ENCODE peak calls at places on chromosomes 2 and 18, in nine cellular contexts. One of them, this sample, is unnamed.

GRCh38 chr2:233498126-233498525 is 68.5 kb downstream of the USP40 start:
- DNase-seq in pancreas: no peak
- DNase-seq in neural progenitor cell: no peak
- DNase-seq in fibroblast of lung: no peak
- DNase-seq in heart left ventricle: no peak
- DNase-seq in body of pancreas: no peak
- DNase-seq in IMR-90: no peak
- DNase-seq in HL-60: no peak
- DNase-seq in heart right ventricle: no peak
- DNase-seq in this sample: no peak

GRCh38 chr2:47535991-47536390 is 133.0 kb downstream of the MSH2 start:
- DNase-seq in HL-60: no peak
- DNase-seq in body of pancreas: no peak
- DNase-seq in fibroblast of lung: no peak
- DNase-seq in IMR-90: no peak
- DNase-seq in neural progenitor cell: no peak
- DNase-seq in pancreas: peak; percentile 13
- DNase-seq in heart right ventricle: no peak
- DNase-seq in heart left ventricle: no peak
- DNase-seq in this sample: peak; percentile 4

GRCh38 chr2:203567786-203568185 is 32.7 kb upstream of the RAPH1 start:
- DNase-seq in fibroblast of lung: no peak
- DNase-seq in heart left ventricle: no peak
- DNase-seq in pancreas: no peak
- DNase-seq in neural progenitor cell: no peak
- DNase-seq in body of pancreas: no peak
- DNase-seq in heart right ventricle: no peak
- DNase-seq in IMR-90: no peak
- DNase-seq in HL-60: no peak
- DNase-seq in this sample: no peak

GRCh38 chr2:170525566-170525900 is 189.6 kb upstream of the SP5 start:
- DNase-seq in heart left ventricle: peak; percentile 77
- DNase-seq in IMR-90: peak; percentile 94
- DNase-seq in fibroblast of lung: peak; percentile 97
- DNase-seq in body of pancreas: peak; percentile 59
- DNase-seq in HL-60: no peak
- DNase-seq in neural progenitor cell: no peak
- DNase-seq in pancreas: no peak
- DNase-seq in heart right ventricle: peak; percentile 36
- DNase-seq in this sample: peak; percentile 92

GRCh38 chr18:62450546-62451395 is 72.1 kb upstream of the ZCCHC2 start:
- DNase-seq in fibroblast of lung: peak; percentile 78
- DNase-seq in IMR-90: peak; percentile 63
- DNase-seq in HL-60: peak; percentile 65
- DNase-seq in body of pancreas: peak; percentile 91
- DNase-seq in heart right ventricle: peak; percentile 65
- DNase-seq in pancreas: peak; percentile 71
- DNase-seq in neural progenitor cell: no peak
- DNase-seq in heart left ventricle: peak; percentile 87
- DNase-seq in this sample: peak; percentile 84

GRCh38 chr2:144944506-144945230 is 424.7 kb upstream of the ZEB2 start:
- DNase-seq in fibroblast of lung: no peak
- DNase-seq in heart left ventricle: no peak
- DNase-seq in heart right ventricle: no peak
- DNase-seq in pancreas: no peak
- DNase-seq in body of pancreas: no peak
- DNase-seq in HL-60: no peak
- DNase-seq in IMR-90: peak; percentile 56
- DNase-seq in neural progenitor cell: no peak
- DNase-seq in this sample: no peak

GRCh38 chr2:216652566-216652965 is 19.3 kb downstream of the IGFBP2 start:
- DNase-seq in neural progenitor cell: no peak
- DNase-seq in heart left ventricle: no peak
- DNase-seq in pancreas: no peak
- DNase-seq in heart right ventricle: no peak
- DNase-seq in HL-60: no peak
- DNase-seq in IMR-90: no peak
- DNase-seq in body of pancreas: no peak
- DNase-seq in fibroblast of lung: no peak
- DNase-seq in this sample: peak; percentile 90

GRCh38 chr2:237296756-237297155 is 117.2 kb downstream of the COL6A3 start:
- DNase-seq in fibroblast of lung: no peak
- DNase-seq in heart right ventricle: no peak
- DNase-seq in IMR-90: peak; percentile 62
- DNase-seq in HL-60: no peak
- DNase-seq in heart left ventricle: no peak
- DNase-seq in pancreas: no peak
- DNase-seq in neural progenitor cell: no peak
- DNase-seq in body of pancreas: no peak
- DNase-seq in this sample: no peak

GRCh38 chr2:32291746-32292145 is 14.0 kb downstream of the YIPF4 start:
- DNase-seq in HL-60: no peak
- DNase-seq in neural progenitor cell: no peak
- DNase-seq in fibroblast of lung: no peak
- DNase-seq in pancreas: no peak
- DNase-seq in heart left ventricle: no peak
- DNase-seq in body of pancreas: peak; percentile 69
- DNase-seq in heart right ventricle: no peak
- DNase-seq in IMR-90: no peak
- DNase-seq in this sample: no peak

GRCh38 chr2:202831241-202831997 is 40.1 kb downstream of the ICA1L start:
- DNase-seq in fibroblast of lung: peak; percentile 66
- DNase-seq in IMR-90: peak; percentile 61
- DNase-seq in HL-60: peak; percentile 66
- DNase-seq in heart left ventricle: no peak
- DNase-seq in heart right ventricle: no peak
- DNase-seq in body of pancreas: peak; percentile 52
- DNase-seq in pancreas: no peak
- DNase-seq in neural progenitor cell: peak; percentile 50
- DNase-seq in this sample: peak; percentile 66

GRCh38 chr2:145184741-145185671 is 665.1 kb upstream of the ZEB2 start:
- DNase-seq in heart left ventricle: no peak
- DNase-seq in HL-60: peak; percentile 52
- DNase-seq in pancreas: no peak
- DNase-seq in heart right ventricle: no peak
- DNase-seq in IMR-90: peak; percentile 62
- DNase-seq in body of pancreas: no peak
- DNase-seq in fibroblast of lung: peak; percentile 57
- DNase-seq in neural progenitor cell: peak; percentile 12
- DNase-seq in this sample: peak; percentile 58

GRCh38 chr2:240024766-240025165 is 376 bp downstream of the NDUFA10 start:
- DNase-seq in HL-60: peak; percentile 7
- DNase-seq in neural progenitor cell: peak; percentile 26
- DNase-seq in body of pancreas: peak; percentile 18
- DNase-seq in IMR-90: no peak
- DNase-seq in heart left ventricle: no peak
- DNase-seq in pancreas: no peak
- DNase-seq in fibroblast of lung: no peak
- DNase-seq in heart right ventricle: no peak
- DNase-seq in this sample: no peak

GRCh38 chr2:239223330-239224248 is 177.2 kb downstream of the HDAC4 start:
- DNase-seq in heart right ventricle: no peak
- DNase-seq in IMR-90: peak; percentile 53
- DNase-seq in pancreas: peak; percentile 56
- DNase-seq in HL-60: peak; percentile 57
- DNase-seq in body of pancreas: peak; percentile 52
- DNase-seq in neural progenitor cell: no peak
- DNase-seq in heart left ventricle: peak; percentile 49
- DNase-seq in fibroblast of lung: peak; percentile 56
- DNase-seq in this sample: no peak

GRCh38 chr2:72796766-72797165 is 29.1 kb downstream of the EXOC6B start:
- DNase-seq in IMR-90: no peak
- DNase-seq in neural progenitor cell: no peak
- DNase-seq in heart right ventricle: no peak
- DNase-seq in heart left ventricle: no peak
- DNase-seq in body of pancreas: no peak
- DNase-seq in pancreas: no peak
- DNase-seq in fibroblast of lung: no peak
- DNase-seq in HL-60: no peak
- DNase-seq in this sample: no peak

GRCh38 chr18:2654105-2654827 is 1.3 kb upstream of the SMCHD1 start:
- DNase-seq in body of pancreas: no peak
- DNase-seq in IMR-90: peak; percentile 3
- DNase-seq in heart right ventricle: no peak
- DNase-seq in heart left ventricle: no peak
- DNase-seq in pancreas: no peak
- DNase-seq in HL-60: peak; percentile 38
- DNase-seq in fibroblast of lung: no peak
- DNase-seq in neural progenitor cell: no peak
- DNase-seq in this sample: peak; percentile 17

GRCh38 chr2:213455316-213456008 is 171.2 kb downstream of the SPAG16 start:
- DNase-seq in body of pancreas: no peak
- DNase-seq in heart left ventricle: no peak
- DNase-seq in pancreas: no peak
- DNase-seq in IMR-90: no peak
- DNase-seq in fibroblast of lung: no peak
- DNase-seq in neural progenitor cell: no peak
- DNase-seq in heart right ventricle: no peak
- DNase-seq in HL-60: no peak
- DNase-seq in this sample: no peak

GRCh38 chr2:201448701-201449100 is 2.6 kb downstream of the TRAK2 start:
- DNase-seq in body of pancreas: no peak
- DNase-seq in heart right ventricle: no peak
- DNase-seq in fibroblast of lung: no peak
- DNase-seq in IMR-90: no peak
- DNase-seq in neural progenitor cell: no peak
- DNase-seq in heart left ventricle: no peak
- DNase-seq in pancreas: no peak
- DNase-seq in HL-60: no peak
- DNase-seq in this sample: peak; percentile 73

GRCh38 chr18:41096504-41096903 is 858.5 kb upstream of the PIK3C3 start:
- DNase-seq in heart left ventricle: no peak
- DNase-seq in fibroblast of lung: peak; percentile 58
- DNase-seq in pancreas: no peak
- DNase-seq in IMR-90: peak; percentile 42
- DNase-seq in body of pancreas: no peak
- DNase-seq in HL-60: no peak
- DNase-seq in heart right ventricle: no peak
- DNase-seq in neural progenitor cell: peak; percentile 15
- DNase-seq in this sample: peak; percentile 61

DNA sequence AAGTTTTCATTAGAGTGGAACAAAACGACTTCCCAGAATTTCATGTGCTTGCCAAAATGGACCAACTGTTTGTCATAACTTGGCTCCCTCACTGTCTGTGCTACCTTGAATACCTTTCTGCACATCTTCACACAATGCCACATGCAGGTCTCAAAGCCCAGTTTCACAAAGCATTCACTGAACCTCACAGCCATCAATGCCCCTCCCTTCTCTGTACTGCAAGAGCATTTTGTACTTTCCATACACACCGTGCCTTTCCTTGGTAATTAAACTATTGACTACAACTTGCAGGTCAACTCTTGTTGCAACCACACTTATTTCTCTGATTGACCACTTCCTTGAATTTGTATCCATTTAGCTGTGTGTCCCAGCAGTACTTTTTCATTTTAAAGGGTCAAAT is 50.5 kb downstream of the PAX3 start:
- DNase-seq in IMR-90: no peak
- DNase-seq in heart right ventricle: no peak
- DNase-seq in neural progenitor cell: no peak
- DNase-seq in heart left ventricle: no peak
- DNase-seq in body of pancreas: no peak
- DNase-seq in HL-60: no peak
- DNase-seq in fibroblast of lung: no peak
- DNase-seq in pancreas: no peak
- DNase-seq in this sample: no peak
- H3K27me3 ChIP-seq in IMR-90: no peaks in the 10 kb centered on the region
- H3K27me3 ChIP-seq in heart right ventricle: peaks cover 6% of the 10 kb centered on the region
- H3K27me3 ChIP-seq in neural progenitor cell: peaks cover 63% of the 10 kb centered on the region
- H3K27me3 ChIP-seq in heart left ventricle: no peaks in the 10 kb centered on the region
- H3K27me3 ChIP-seq in body of pancreas: no peaks in the 10 kb centered on the region
- H3K27me3 ChIP-seq in HL-60: peaks cover 4% of the 10 kb centered on the region
- H3K27me3 ChIP-seq in fibroblast of lung: no peaks in the 10 kb centered on the region
- H3K27me3 ChIP-seq in pancreas: no peaks in the 10 kb centered on the region
- H3K27me3 ChIP-seq in this sample: no peaks in the 10 kb centered on the region

GRCh38 chr2:38095079-38095478 is 19.1 kb upstream of the CYP1B1 start:
- DNase-seq in fibroblast of lung: no peak
- DNase-seq in pancreas: no peak
- DNase-seq in HL-60: no peak
- DNase-seq in heart right ventricle: no peak
- DNase-seq in heart left ventricle: no peak
- DNase-seq in IMR-90: no peak
- DNase-seq in body of pancreas: no peak
- DNase-seq in neural progenitor cell: no peak
- DNase-seq in this sample: no peak
- H3K4me3 ChIP-seq in fibroblast of lung: no peak overlapping the region
- H3K4me3 ChIP-seq in pancreas: no peak overlapping the region
- H3K4me3 ChIP-seq in HL-60: no peak overlapping the region
- H3K4me3 ChIP-seq in heart right ventricle: no peak overlapping the region
- H3K4me3 ChIP-seq in heart left ventricle: no peak overlapping the region
- H3K4me3 ChIP-seq in IMR-90: no peak overlapping the region
- H3K4me3 ChIP-seq in body of pancreas: no peak overlapping the region
- H3K4me3 ChIP-seq in neural progenitor cell: no peak overlapping the region
- H3K4me3 ChIP-seq in this sample: no peak overlapping the region

DNA sequence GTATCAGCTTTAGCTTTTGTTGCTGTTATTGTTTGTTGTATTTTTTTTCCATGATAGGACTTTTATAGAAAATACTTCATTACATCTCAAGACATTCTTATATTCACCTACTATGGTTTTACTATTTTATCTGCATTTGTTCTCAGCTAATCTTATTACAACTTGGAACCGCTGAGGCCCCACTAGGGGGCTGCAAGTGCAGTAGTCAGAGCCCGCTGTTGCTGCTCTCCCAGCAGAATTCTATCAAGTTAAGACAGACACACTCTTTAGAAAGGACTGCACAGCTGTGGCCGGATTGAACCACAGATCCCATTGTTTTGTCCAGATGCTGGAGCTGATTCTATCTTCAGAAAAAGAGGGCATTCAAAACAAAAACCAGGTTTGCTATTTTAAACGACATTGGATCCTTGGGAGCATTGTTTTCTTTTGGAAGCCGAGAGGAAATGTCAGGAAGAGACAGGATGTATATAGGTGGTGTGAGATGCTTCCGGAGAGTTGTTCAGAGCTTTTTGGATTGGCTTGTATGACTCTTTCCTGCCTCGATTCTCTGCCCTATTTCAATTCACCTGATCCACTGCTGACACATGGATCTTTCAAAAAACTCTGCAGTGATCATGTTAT is 105.7 kb upstream of the GAREM1 start:
- DNase-seq in IMR-90: peak; percentile 5
- DNase-seq in body of pancreas: peak; percentile 38
- DNase-seq in heart left ventricle: no peak
- DNase-seq in pancreas: no peak
- DNase-seq in neural progenitor cell: peak; percentile 80
- DNase-seq in heart right ventricle: no peak
- DNase-seq in fibroblast of lung: peak; percentile 20
- DNase-seq in HL-60: no peak
- DNase-seq in this sample: peak; percentile 9
- TF ChIP-seq CTCF in IMR-90: peak; percentile 21
- TF ChIP-seq CTCF in body of pancreas: no peak
- TF ChIP-seq CTCF in heart left ventricle: peak; percentile 45
- TF ChIP-seq CTCF in pancreas: no peak
- TF ChIP-seq CTCF in neural progenitor cell: peak; percentile 74
- TF ChIP-seq CTCF in heart right ventricle: peak; percentile 37
- TF ChIP-seq CTCF in fibroblast of lung: peak; percentile 17
- TF ChIP-seq CTCF in HL-60: peak; percentile 18
- TF ChIP-seq CTCF in this sample: peak; percentile 16

DNA sequence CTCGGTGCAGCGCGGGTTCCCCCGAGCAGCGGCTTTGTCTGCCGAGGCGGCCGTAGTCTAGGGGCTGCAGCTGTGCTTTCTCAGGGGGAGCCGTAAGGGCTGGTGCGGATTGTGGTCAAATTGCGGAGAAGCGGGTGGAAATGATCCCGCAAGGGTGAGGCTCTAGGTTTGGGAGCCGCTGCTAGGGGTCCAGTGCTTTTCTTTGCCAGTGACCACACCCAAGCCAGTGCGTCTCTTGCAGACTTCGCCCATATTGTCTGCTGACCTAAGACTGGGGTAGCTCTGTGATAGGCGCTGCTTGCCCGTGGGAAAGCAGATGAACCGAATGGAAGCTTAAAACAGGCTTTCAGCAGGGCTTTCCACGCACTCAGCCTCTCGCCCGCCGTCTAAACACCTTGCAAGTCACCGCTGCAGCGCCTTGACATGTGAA is 2.1 kb downstream of the DPYSL5 start:
- DNase-seq in neural progenitor cell: peak; percentile 68
- DNase-seq in fibroblast of lung: no peak
- DNase-seq in HL-60: no peak
- DNase-seq in heart right ventricle: no peak
- DNase-seq in heart left ventricle: no peak
- DNase-seq in pancreas: no peak
- DNase-seq in body of pancreas: no peak
- DNase-seq in IMR-90: no peak
- DNase-seq in this sample: no peak
- H3K27me3 ChIP-seq in neural progenitor cell: peaks cover 40% of the 10 kb centered on the region
- H3K27me3 ChIP-seq in fibroblast of lung: peaks cover 67% of the 10 kb centered on the region
- H3K27me3 ChIP-seq in HL-60: peaks cover 66% of the 10 kb centered on the region
- H3K27me3 ChIP-seq in heart right ventricle: peaks cover 67% of the 10 kb centered on the region
- H3K27me3 ChIP-seq in heart left ventricle: peaks cover 38% of the 10 kb centered on the region
- H3K27me3 ChIP-seq in pancreas: peaks cover 16% of the 10 kb centered on the region
- H3K27me3 ChIP-seq in body of pancreas: peaks cover 4% of the 10 kb centered on the region
- H3K27me3 ChIP-seq in IMR-90: peaks cover 85% of the 10 kb centered on the region
- H3K27me3 ChIP-seq in this sample: peaks cover 49% of the 10 kb centered on the region

This sample was measured in bronchial epithelial cell.